ENCODE peak calls at places on chromosomes 16 and 17, in five cellular contexts. M, Q, Y, W and E are unnamed samples.
A peak's percentile ranks its signal among the peaks of the same experiment; 100 is the strongest.

GRCh38 chr17:35088911-35089845 is 25.7 kb upstream of the RFFL start:
- DNase-seq in M (peak; percentile 82), Q (peak; percentile 90), Y (peak; percentile 64), W (peak; percentile 46), E (no peak)

GRCh38 chr16:80171199-80171598 is 369.6 kb upstream of the DYNLRB2 start:
- DNase-seq in M (no peak), Q (no peak), Y (no peak), W (no peak), E (no peak)

GRCh38 chr16:79310734-79311133 is 289.8 kb downstream of the MAF start:
- DNase-seq in M (no peak), Q (no peak), Y (no peak), W (no peak), E (no peak)

GRCh38 chr16:77660311-77660710 is 62.0 kb upstream of the NUDT7 start:
- DNase-seq in M (peak; percentile 46), Q (peak; percentile 49), Y (peak; percentile 35), W (peak; percentile 57), E (no peak)

GRCh38 chr17:40086150-40087044 is 14.0 kb downstream of the NR1D1 start:
- DNase-seq in M (peak; percentile 73), Q (peak; percentile 94), Y (peak; percentile 52), W (no peak), E (no peak)

GRCh38 chr17:45942284-45942683 is 47.9 kb downstream of the MAPT start:
- DNase-seq in M (no peak), Q (no peak), Y (no peak), W (peak; percentile 22), E (no peak)

GRCh38 chr17:58265902-58266875 is 14.5 kb downstream of the MPO start:
- DNase-seq in M (no peak), Q (peak; percentile 20), Y (no peak), W (no peak), E (no peak)

GRCh38 chr16:79621027-79621426 is 20.5 kb upstream of the MAF start:
- DNase-seq in M (no peak), Q (no peak), Y (no peak), W (no peak), E (no peak)

GRCh38 chr17:74610108-74610507 is 13.4 kb downstream of the CD300E start:
- DNase-seq in M (no peak), Q (peak; percentile 54), Y (no peak), W (peak; percentile 5), E (no peak)

GRCh38 chr17:72120878-72121163 is at the start of gene SOX9:
- DNase-seq in M (peak; percentile 93), Q (peak; percentile 85), Y (peak; percentile 98), W (peak; percentile 82), E (peak; percentile 73)

GRCh38 chr17:59202320-59202719 is 7.5 kb upstream of the SMG8 start:
- DNase-seq in M (no peak), Q (no peak), Y (no peak), W (no peak), E (no peak)

GRCh38 chr17:63930951-63931575 is 1.1 kb downstream of the CD79B start:
- DNase-seq in M (no peak), Q (peak; percentile 75), Y (no peak), W (no peak), E (no peak)

GRCh38 chr17:63932721-63933120 is 590 bp upstream of the CD79B start:
- DNase-seq in M (no peak), Q (no peak), Y (no peak), W (no peak), E (no peak)

GRCh38 chr17:63929860-63930766 is 2.0 kb downstream of the CD79B start:
- DNase-seq in M (no peak), Q (peak; percentile 51), Y (no peak), W (no peak), E (no peak)

GRCh38 chr17:63934391-63935112 is 2.4 kb upstream of the CD79B start:
- DNase-seq in M (no peak), Q (no peak), Y (no peak), W (no peak), E (no peak)

DNA sequence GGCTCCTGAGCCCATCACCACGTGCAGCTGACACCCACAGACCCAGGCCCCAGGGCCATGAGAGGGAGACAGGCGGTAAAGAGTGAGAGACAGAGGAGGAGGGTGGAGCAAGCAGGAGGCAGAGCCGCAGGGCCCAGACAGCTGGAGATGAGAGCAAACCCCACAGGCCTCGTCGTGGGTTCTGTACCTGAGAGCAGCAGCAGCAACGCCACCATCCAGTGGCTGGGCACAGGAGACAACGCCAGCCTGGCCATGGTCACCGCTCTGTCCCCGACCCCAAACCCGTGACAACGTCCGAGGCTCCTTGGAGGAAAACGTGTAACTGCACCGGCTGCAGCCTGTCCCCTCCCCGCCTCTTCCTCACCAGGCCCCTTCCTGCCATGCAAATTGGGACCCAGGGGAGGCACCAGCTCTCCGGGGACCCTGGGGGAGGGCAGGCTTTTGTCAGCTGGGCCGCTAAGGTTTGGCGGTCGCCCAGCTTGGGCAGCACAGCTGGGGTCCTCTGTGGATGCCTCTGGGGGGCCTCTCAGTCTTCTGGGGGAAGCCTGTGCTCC is at the start of gene CD79B:
- DNase-seq in M (no peak), Q (peak; percentile 45), Y (no peak), W (no peak), E (no peak)
- TF ChIP-seq SUZ12 in M (no peak), Q (no peak), Y (no peak), W (no peak), E (no peak)

GRCh38 chr17:64259922-64260321 is 3.1 kb downstream of the TEX2 start:
- DNase-seq in M (no peak), Q (no peak), Y (no peak), W (no peak), E (no peak)

GRCh38 chr17:64262125-64262421 is 987 bp downstream of the TEX2 start:
- DNase-seq in M (no peak), Q (no peak), Y (peak; percentile 41), W (no peak), E (no peak)

GRCh38 chr17:64264891-64265290 is 1.8 kb upstream of the TEX2 start:
- DNase-seq in M (no peak), Q (no peak), Y (no peak), W (no peak), E (no peak)

GRCh38 chr17:64261422-64262124 is 1.5 kb downstream of the TEX2 start:
- DNase-seq in M (no peak), Q (no peak), Y (no peak), W (no peak), E (no peak)

GRCh38 chr17:64262422-64263260 is at the start of gene TEX2:
- DNase-seq in M (peak; percentile 62), Q (peak; percentile 54), Y (peak; percentile 39), W (no peak), E (no peak)
- TF ChIP-seq SUZ12 in M (no peak), Q (no peak), Y (no peak), W (no peak), E (no peak)

GRCh38 chr16:10509534-10510025 is 70.8 kb downstream of the EMP2 start:
- DNase-seq in M (peak; percentile 74), Q (peak; percentile 63), Y (peak; percentile 91), W (peak; percentile 83), E (peak; percentile 70)
- TF ChIP-seq SUZ12 in M (no peak), Q (no peak), Y (no peak), W (no peak), E (no peak)

DNA sequence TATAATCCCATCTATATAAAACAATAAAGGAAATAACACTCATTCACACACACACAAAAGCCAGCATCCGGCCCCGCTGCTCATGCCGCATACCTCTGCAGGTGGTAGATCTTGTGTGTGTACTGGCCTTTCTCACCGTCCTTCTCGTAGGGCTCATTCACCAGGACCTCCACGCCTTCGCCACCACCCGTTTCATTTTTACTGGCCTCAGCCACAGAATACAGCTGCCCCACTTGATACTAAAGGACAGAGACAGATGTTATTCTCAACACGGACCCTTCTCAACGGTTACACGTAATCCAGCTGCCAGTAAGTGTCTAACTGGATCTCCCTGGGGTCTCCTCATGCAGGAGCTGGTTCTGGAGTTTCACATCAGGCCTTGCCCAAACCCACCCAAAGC is 9.7 kb downstream of the PITPNA start:
- DNase-seq in M (no peak), Q (no peak), Y (no peak), W (no peak), E (no peak)
- TF ChIP-seq SUZ12 in M (no peak), Q (no peak), Y (no peak), W (no peak), E (no peak)

GRCh38 chr17:48012151-48012520 is 25.5 kb downstream of the COPZ2 start:
- DNase-seq in M (peak; percentile 81), Q (peak; percentile 86), Y (no peak), W (no peak), E (no peak)
- TF ChIP-seq SUZ12 in M (no peak), Q (no peak), Y (no peak), W (no peak), E (no peak)

DNA sequence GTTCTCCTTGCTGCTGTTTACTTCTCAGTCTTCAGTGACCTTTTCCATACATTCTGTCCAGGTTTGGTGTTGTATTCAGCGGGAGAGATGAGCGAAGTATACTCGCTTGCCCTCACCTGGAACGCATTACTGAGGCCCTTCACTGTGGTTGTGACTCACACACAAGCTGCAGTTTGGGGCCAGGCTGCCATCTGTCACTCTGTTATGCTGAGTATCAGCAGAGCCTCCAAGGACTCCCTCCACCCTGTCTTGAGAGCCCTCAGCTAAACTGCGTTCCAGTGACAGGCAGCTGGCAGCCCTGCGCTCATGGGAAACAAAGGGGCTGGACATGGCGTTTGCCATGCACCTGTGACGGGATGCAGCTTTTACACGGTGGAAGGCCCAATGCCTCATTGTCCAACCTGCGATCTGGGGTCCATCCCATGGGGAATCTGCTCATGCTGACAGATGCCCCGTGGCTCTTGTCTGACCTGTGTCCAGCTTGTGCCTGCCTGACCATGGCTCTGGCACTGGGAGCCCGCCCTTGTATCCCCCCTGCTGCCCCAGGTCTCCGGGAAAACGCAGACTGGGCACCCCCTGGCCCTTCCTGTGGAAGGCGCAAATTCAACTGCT is 6.5 kb upstream of the ZNF778 start:
- DNase-seq in M (no peak), Q (no peak), Y (no peak), W (no peak), E (no peak)
- TF ChIP-seq SUZ12 in M (no peak), Q (no peak), Y (no peak), W (no peak), E (no peak)